ENCODE peak calls at places on chromosome 21, in five cellular contexts. H is activated CD4-positive, alpha-beta memory T cell treated with anti-CD3 and anti-CD28 coated beads, Interleukin-2, amount 10 ng/mL, durations not matched to agents 7 days and 5 days; N is skeletal muscle cell; V is hepatic stellate cell; D is epithelial cell of prostate. Y is an unnamed sample.

GRCh38 chr21:42466700-42467612 is 29.1 kb downstream of the RSPH1 start:
- DNase-seq in H (peak; percentile 28), N (no peak), V (peak; percentile 51), D (no peak), Y (peak; percentile 61)

GRCh38 chr21:34536820-34537219 is 24.8 kb upstream of the KCNE1 start:
- DNase-seq in H (no peak), N (no peak), V (no peak), D (no peak), Y (no peak)

GRCh38 chr21:38741092-38741975 is 64.4 kb upstream of the ETS2 start:
- DNase-seq in H (no peak), N (no peak), V (no peak), D (no peak), Y (no peak)

GRCh38 chr21:30126575-30126974 is 40.0 kb downstream of the CLDN17 start:
- DNase-seq in H (no peak), N (no peak), V (no peak), D (peak; percentile 55), Y (no peak)

GRCh38 chr21:37032293-37032692 is 25.8 kb downstream of the RIPPLY3 start:
- DNase-seq in H (no peak), N (no peak), V (no peak), D (no peak), Y (no peak)

GRCh38 chr21:34020934-34021553 is 52.3 kb upstream of the MRPS6 start:
- DNase-seq in H (no peak), N (no peak), V (no peak), D (no peak), Y (no peak)

GRCh38 chr21:33761104-33762036 is 119.1 kb downstream of the ITSN1 start:
- DNase-seq in H (no peak), N (peak; percentile 97), V (peak; percentile 78), D (peak; percentile 84), Y (no peak)

GRCh38 chr21:42075686-42076471 is 4.8 kb downstream of the UMODL1 start:
- DNase-seq in H (no peak), N (no peak), V (no peak), D (no peak), Y (no peak)

GRCh38 chr21:31732538-31732864 is 583 bp upstream of the SCAF4 start:
- DNase-seq in H (no peak), N (no peak), V (no peak), D (no peak), Y (no peak)